ENCODE peak calls at places on chromosomes 6 and 20, in ten cellular contexts. F is heart right ventricle; O is uterus; V is CD8-positive, alpha-beta T cell; Y is GM12878; H is GM12865; X is AG09309; U is upper lobe of right lung; J is Panc1; T is tibial artery. W is an unnamed sample.

GRCh38 chr20:1844723-1845523 is 50.3 kb upstream of the SIRPA start:
- DNase-seq in O (no peak), F (peak), Y (peak), H (peak), U (peak), X (no peak), V (no peak), J (no peak), T (peak), W (no peak)

GRCh38 chr6:73363537-73363875 is 1.0 kb downstream of the KHDC3L start:
- DNase-seq in V (no peak), X (no peak), O (no peak), F (no peak), T (no peak), U (no peak), Y (no peak), H (no peak), J (no peak), W (no peak)

GRCh38 chr6:148364056-148364844 is 21.6 kb downstream of the SASH1 start:
- DNase-seq in X (peak), O (no peak), V (no peak), T (no peak), Y (no peak), J (no peak), U (no peak), F (peak), H (no peak), W (no peak)

GRCh38 chr6:150200428-150201105 is 57.7 kb downstream of the PPP1R14C start:
- DNase-seq in Y (no peak), U (no peak), F (no peak), J (no peak), V (no peak), H (no peak), O (no peak), T (no peak), X (no peak), W (no peak)

GRCh38 chr6:63787021-63787420 is 151.4 kb downstream of the PHF3 start:
- DNase-seq in Y (no peak), T (no peak), J (no peak), H (no peak), V (no peak), O (no peak), X (peak), F (no peak), U (no peak), W (no peak)

GRCh38 chr6:31586596-31586995 is 519 bp downstream of the LST1 start:
- DNase-seq in Y (no peak), J (no peak), U (peak), T (no peak), V (peak), H (peak), O (no peak), X (no peak), F (no peak), W (no peak)

GRCh38 chr6:17013701-17014100 is 88.1 kb upstream of the STMND1 start:
- DNase-seq in H (no peak), J (no peak), F (no peak), V (no peak), T (no peak), Y (no peak), O (no peak), U (no peak), X (peak), W (no peak)

GRCh38 chr6:88115307-88115706 is 50.8 kb downstream of the CNR1 start:
- DNase-seq in O (no peak), Y (no peak), H (peak), F (no peak), T (no peak), X (no peak), V (no peak), U (no peak), J (no peak), W (no peak)

GRCh38 chr20:7858851-7859250 is 81.4 kb downstream of the HAO1 start:
- DNase-seq in U (no peak), X (no peak), Y (no peak), H (no peak), V (no peak), O (no peak), T (no peak), F (no peak), J (no peak), W (no peak)

GRCh38 chr6:72248621-72249020 is 362.3 kb downstream of the RIMS1 start:
- DNase-seq in T (no peak), H (no peak), F (no peak), Y (no peak), O (no peak), U (no peak), V (no peak), J (no peak), X (no peak), W (no peak)

GRCh38 chr6:72245565-72245964 is 359.2 kb downstream of the RIMS1 start:
- DNase-seq in V (no peak), U (no peak), O (no peak), T (no peak), H (no peak), F (no peak), J (no peak), X (no peak), Y (no peak), W (peak)

GRCh38 chr6:72250664-72251063 is 364.3 kb downstream of the RIMS1 start:
- DNase-seq in V (no peak), F (no peak), T (no peak), Y (no peak), X (no peak), O (no peak), J (no peak), H (no peak), U (no peak), W (no peak)

GRCh38 chr6:72246926-72247325 is 360.6 kb downstream of the RIMS1 start:
- DNase-seq in X (no peak), F (no peak), J (peak), T (no peak), H (peak), V (no peak), O (no peak), Y (no peak), U (no peak), W (no peak)
- TF ChIP-seq CTCF in X (no peak), F (no peak), J (peak), T (no peak), H (no peak), V (no peak), O (no peak), Y (peak), U (no peak), W (peak)

GRCh38 chr20:20683020-20683419 is 29.4 kb downstream of the RALGAPA2 start:
- DNase-seq in O (no peak), H (no peak), U (no peak), J (no peak), X (no peak), T (no peak), V (no peak), Y (no peak), F (no peak), W (no peak)
- H3K4me3 ChIP-seq in O (no peak), H (no peak), U (no peak), J (no peak), X (no peak), T (no peak), V (no peak), Y (no peak), F (no peak), W (no peak)

GRCh38 chr20:45322952-45323383 is 14.9 kb upstream of the MATN4 start:
- DNase-seq in H (peak), F (peak), U (peak), X (no peak), J (no peak), T (peak), O (no peak), V (no peak), Y (no peak), W (no peak)
- TF ChIP-seq CTCF in H (peak), F (peak), U (peak), X (no peak), J (peak), T (peak), O (no peak), V (no peak), Y (peak), W (peak)

GRCh38 chr6:18363746-18364145 is 23.4 kb upstream of the RNF144B start:
- DNase-seq in V (no peak), J (no peak), U (no peak), Y (no peak), O (no peak), T (no peak), F (no peak), X (no peak), H (no peak), W (no peak)
- H3K4me3 ChIP-seq in V (no peak), J (no peak), U (no peak), Y (no peak), O (no peak), T (no peak), F (no peak), X (no peak), H (no peak), W (no peak)

GRCh38 chr6:33813960-33814662 is 10.3 kb upstream of the MLN start:
- DNase-seq in X (no peak), F (no peak), Y (no peak), T (no peak), J (no peak), U (no peak), O (no peak), V (no peak), H (no peak), W (no peak)

GRCh38 chr6:33813246-33813904 is 9.6 kb upstream of the MLN start:
- DNase-seq in V (no peak), J (no peak), H (no peak), Y (no peak), X (no peak), T (no peak), O (no peak), F (no peak), U (no peak), W (no peak)

GRCh38 chr6:33814663-33814985 is 10.8 kb upstream of the MLN start:
- DNase-seq in J (no peak), X (no peak), F (no peak), H (no peak), Y (no peak), O (no peak), T (no peak), V (no peak), U (no peak), W (no peak)

GRCh38 chr6:33809619-33810018 is 5.8 kb upstream of the MLN start:
- DNase-seq in T (no peak), O (no peak), Y (no peak), X (no peak), U (no peak), J (no peak), F (no peak), V (no peak), H (no peak), W (no peak)

GRCh38 chr6:33812669-33813068 is 8.9 kb upstream of the MLN start:
- DNase-seq in V (peak), H (peak), T (no peak), O (no peak), U (peak), J (no peak), Y (no peak), F (peak), X (no peak), W (no peak)
- TF ChIP-seq CTCF in V (no peak), H (no peak), T (peak), O (peak), U (no peak), J (no peak), Y (no peak), F (peak), X (peak), W (peak)

W was measured in epithelial cell of proximal tubule.